ENCODE peak calls at places on chromosomes 13 and 19, in eight cellular contexts. One of them, this sample, is unnamed.

GRCh38 chr13:50167224-50167947 is 152.1 kb downstream of the KCNRG start:
- DNase-seq in A549: no peak
- DNase-seq in tibial nerve: no peak
- DNase-seq in esophagus muscularis mucosa: no peak
- DNase-seq in transverse colon: no peak
- DNase-seq in K562: no peak
- DNase-seq in H1: no peak
- DNase-seq in suprapubic skin: no peak
- DNase-seq in this sample: no peak

GRCh38 chr19:55092423-55093318 is 17.0 kb downstream of the EPS8L1 start:
- DNase-seq in A549: no peak
- DNase-seq in tibial nerve: no peak
- DNase-seq in esophagus muscularis mucosa: no peak
- DNase-seq in transverse colon: no peak
- DNase-seq in K562: no peak
- DNase-seq in H1: peak; percentile 81
- DNase-seq in suprapubic skin: no peak
- DNase-seq in this sample: no peak

GRCh38 chr13:31000889-31001288 is 68.4 kb downstream of the TEX26 start:
- DNase-seq in A549: no peak
- DNase-seq in tibial nerve: no peak
- DNase-seq in esophagus muscularis mucosa: no peak
- DNase-seq in transverse colon: no peak
- DNase-seq in K562: no peak
- DNase-seq in H1: no peak
- DNase-seq in suprapubic skin: no peak
- DNase-seq in this sample: no peak

GRCh38 chr19:18225702-18226468 is at the start of gene PDE4C:
- DNase-seq in A549: no peak
- DNase-seq in tibial nerve: no peak
- DNase-seq in esophagus muscularis mucosa: no peak
- DNase-seq in transverse colon: no peak
- DNase-seq in K562: no peak
- DNase-seq in H1: peak; percentile 76
- DNase-seq in suprapubic skin: no peak
- DNase-seq in this sample: peak; percentile 83

GRCh38 chr13:29749401-29750177 is 100.8 kb downstream of the UBL3 start:
- DNase-seq in A549: no peak
- DNase-seq in tibial nerve: no peak
- DNase-seq in esophagus muscularis mucosa: no peak
- DNase-seq in transverse colon: no peak
- DNase-seq in K562: no peak
- DNase-seq in H1: no peak
- DNase-seq in suprapubic skin: no peak
- DNase-seq in this sample: no peak

GRCh38 chr19:15431396-15432017 is 12.7 kb upstream of the AKAP8L start:
- DNase-seq in A549: no peak
- DNase-seq in tibial nerve: no peak
- DNase-seq in esophagus muscularis mucosa: no peak
- DNase-seq in transverse colon: no peak
- DNase-seq in K562: peak; percentile 16
- DNase-seq in H1: no peak
- DNase-seq in suprapubic skin: no peak
- DNase-seq in this sample: no peak

GRCh38 chr19:48921721-48922500 is 11.6 kb upstream of the DHDH start:
- DNase-seq in A549: no peak
- DNase-seq in tibial nerve: no peak
- DNase-seq in esophagus muscularis mucosa: no peak
- DNase-seq in transverse colon: no peak
- DNase-seq in K562: no peak
- DNase-seq in H1: no peak
- DNase-seq in suprapubic skin: no peak
- DNase-seq in this sample: no peak

GRCh38 chr19:48490980-48491792 is 20.4 kb downstream of the LMTK3 start:
- DNase-seq in A549: peak; percentile 86
- DNase-seq in tibial nerve: no peak
- DNase-seq in esophagus muscularis mucosa: no peak
- DNase-seq in transverse colon: peak; percentile 66
- DNase-seq in K562: peak; percentile 83
- DNase-seq in H1: peak; percentile 87
- DNase-seq in suprapubic skin: no peak
- DNase-seq in this sample: peak; percentile 48

GRCh38 chr19:39070888-39071287 is 13.3 kb upstream of the ACP7 start:
- DNase-seq in A549: no peak
- DNase-seq in tibial nerve: no peak
- DNase-seq in esophagus muscularis mucosa: no peak
- DNase-seq in transverse colon: no peak
- DNase-seq in K562: no peak
- DNase-seq in H1: no peak
- DNase-seq in suprapubic skin: no peak
- DNase-seq in this sample: no peak

GRCh38 chr19:51727349-51727880 is 3.6 kb upstream of the HAS1 start:
- DNase-seq in A549: no peak
- DNase-seq in tibial nerve: no peak
- DNase-seq in esophagus muscularis mucosa: no peak
- DNase-seq in transverse colon: no peak
- DNase-seq in K562: no peak
- DNase-seq in H1: no peak
- DNase-seq in suprapubic skin: no peak
- DNase-seq in this sample: no peak

GRCh38 chr19:2330632-2331284 is 2.3 kb downstream of the SPPL2B start:
- DNase-seq in A549: no peak
- DNase-seq in tibial nerve: no peak
- DNase-seq in esophagus muscularis mucosa: no peak
- DNase-seq in transverse colon: peak; percentile 93
- DNase-seq in K562: no peak
- DNase-seq in H1: peak; percentile 54
- DNase-seq in suprapubic skin: no peak
- DNase-seq in this sample: peak; percentile 48

GRCh38 chr19:28021316-28022185 is 1191.4 kb downstream of the UQCRFS1 start:
- DNase-seq in A549: no peak
- DNase-seq in tibial nerve: no peak
- DNase-seq in esophagus muscularis mucosa: peak; percentile 55
- DNase-seq in transverse colon: no peak
- DNase-seq in K562: no peak
- DNase-seq in H1: no peak
- DNase-seq in suprapubic skin: no peak
- DNase-seq in this sample: no peak

GRCh38 chr19:36106991-36107390 is 4.0 kb upstream of the OVOL3 start:
- DNase-seq in A549: no peak
- DNase-seq in tibial nerve: no peak
- DNase-seq in esophagus muscularis mucosa: no peak
- DNase-seq in transverse colon: no peak
- DNase-seq in K562: no peak
- DNase-seq in H1: no peak
- DNase-seq in suprapubic skin: no peak
- DNase-seq in this sample: no peak

GRCh38 chr13:76809369-76809768 is 76.8 kb downstream of the KCTD12 start:
- DNase-seq in A549: no peak
- DNase-seq in tibial nerve: no peak
- DNase-seq in esophagus muscularis mucosa: no peak
- DNase-seq in transverse colon: no peak
- DNase-seq in K562: no peak
- DNase-seq in H1: no peak
- DNase-seq in suprapubic skin: no peak
- DNase-seq in this sample: no peak

GRCh38 chr19:2032296-2032941 is 16.9 kb upstream of the BTBD2 start:
- DNase-seq in A549: peak; percentile 59
- DNase-seq in tibial nerve: peak; percentile 96
- DNase-seq in esophagus muscularis mucosa: peak; percentile 98
- DNase-seq in transverse colon: peak; percentile 97
- DNase-seq in K562: no peak
- DNase-seq in H1: peak; percentile 55
- DNase-seq in suprapubic skin: peak; percentile 98
- DNase-seq in this sample: peak; percentile 99

GRCh38 chr13:93386191-93386590 is 159.6 kb downstream of the GPC6 start:
- DNase-seq in A549: no peak
- DNase-seq in tibial nerve: no peak
- DNase-seq in esophagus muscularis mucosa: no peak
- DNase-seq in transverse colon: no peak
- DNase-seq in K562: no peak
- DNase-seq in H1: no peak
- DNase-seq in suprapubic skin: no peak
- DNase-seq in this sample: no peak

GRCh38 chr13:48551329-48551728 is 18.4 kb upstream of the RCBTB2 start:
- DNase-seq in A549: no peak
- DNase-seq in tibial nerve: no peak
- DNase-seq in esophagus muscularis mucosa: no peak
- DNase-seq in transverse colon: no peak
- DNase-seq in K562: no peak
- DNase-seq in H1: no peak
- DNase-seq in suprapubic skin: no peak
- DNase-seq in this sample: no peak

GRCh38 chr19:7859766-7860165 is 14.4 kb downstream of the PRR36 start:
- DNase-seq in A549: no peak
- DNase-seq in tibial nerve: no peak
- DNase-seq in esophagus muscularis mucosa: no peak
- DNase-seq in transverse colon: no peak
- DNase-seq in K562: no peak
- DNase-seq in H1: no peak
- DNase-seq in suprapubic skin: no peak
- DNase-seq in this sample: no peak

GRCh38 chr19:6616011-6616410 is 25.1 kb upstream of the CD70 start:
- DNase-seq in A549: no peak
- DNase-seq in tibial nerve: no peak
- DNase-seq in esophagus muscularis mucosa: no peak
- DNase-seq in transverse colon: no peak
- DNase-seq in K562: no peak
- DNase-seq in H1: no peak
- DNase-seq in suprapubic skin: no peak
- DNase-seq in this sample: no peak

GRCh38 chr13:71210861-71211260 is 656.1 kb downstream of the DACH1 start:
- DNase-seq in A549: no peak
- DNase-seq in tibial nerve: no peak
- DNase-seq in esophagus muscularis mucosa: no peak
- DNase-seq in transverse colon: no peak
- DNase-seq in K562: no peak
- DNase-seq in H1: no peak
- DNase-seq in suprapubic skin: no peak
- DNase-seq in this sample: no peak

GRCh38 chr19:49513746-49514118 is 1.3 kb downstream of the FCGRT start:
- DNase-seq in A549: no peak
- DNase-seq in tibial nerve: no peak
- DNase-seq in esophagus muscularis mucosa: no peak
- DNase-seq in transverse colon: no peak
- DNase-seq in K562: no peak
- DNase-seq in H1: peak; percentile 52
- DNase-seq in suprapubic skin: no peak
- DNase-seq in this sample: no peak

GRCh38 chr19:11164879-11165406 is 9.4 kb upstream of the SPC24 start:
- DNase-seq in A549: no peak
- DNase-seq in tibial nerve: peak; percentile 75
- DNase-seq in esophagus muscularis mucosa: peak; percentile 97
- DNase-seq in transverse colon: peak; percentile 70
- DNase-seq in K562: no peak
- DNase-seq in H1: no peak
- DNase-seq in suprapubic skin: peak; percentile 91
- DNase-seq in this sample: no peak

GRCh38 chr13:59680429-59681024 is 483.2 kb downstream of the DIAPH3 start:
- DNase-seq in A549: no peak
- DNase-seq in tibial nerve: no peak
- DNase-seq in esophagus muscularis mucosa: no peak
- DNase-seq in transverse colon: no peak
- DNase-seq in K562: peak; percentile 4
- DNase-seq in H1: no peak
- DNase-seq in suprapubic skin: no peak
- DNase-seq in this sample: no peak

GRCh38 chr13:89066868-89067466 is 1395.8 kb downstream of the SLITRK5 start:
- DNase-seq in A549: peak; percentile 0
- DNase-seq in tibial nerve: no peak
- DNase-seq in esophagus muscularis mucosa: no peak
- DNase-seq in transverse colon: peak; percentile 12
- DNase-seq in K562: peak; percentile 4
- DNase-seq in H1: no peak
- DNase-seq in suprapubic skin: no peak
- DNase-seq in this sample: no peak

GRCh38 chr13:40328091-40328490 is 338.4 kb downstream of the FOXO1 start:
- DNase-seq in A549: no peak
- DNase-seq in tibial nerve: no peak
- DNase-seq in esophagus muscularis mucosa: no peak
- DNase-seq in transverse colon: no peak
- DNase-seq in K562: no peak
- DNase-seq in H1: no peak
- DNase-seq in suprapubic skin: no peak
- DNase-seq in this sample: no peak

GRCh38 chr13:99125335-99125915 is 75.2 kb upstream of the UBAC2 start:
- DNase-seq in A549: no peak
- DNase-seq in tibial nerve: no peak
- DNase-seq in esophagus muscularis mucosa: no peak
- DNase-seq in transverse colon: no peak
- DNase-seq in K562: no peak
- DNase-seq in H1: no peak
- DNase-seq in suprapubic skin: no peak
- DNase-seq in this sample: no peak

GRCh38 chr19:16921766-16922591 is 33.2 kb downstream of the F2RL3 start:
- DNase-seq in A549: no peak
- DNase-seq in tibial nerve: no peak
- DNase-seq in esophagus muscularis mucosa: no peak
- DNase-seq in transverse colon: no peak
- DNase-seq in K562: peak; percentile 55
- DNase-seq in H1: no peak
- DNase-seq in suprapubic skin: no peak
- DNase-seq in this sample: no peak
- TF ChIP-seq EP300 in A549: no peak
- TF ChIP-seq EP300 in tibial nerve: no peak
- TF ChIP-seq EP300 in esophagus muscularis mucosa: no peak
- TF ChIP-seq EP300 in transverse colon: no peak
- TF ChIP-seq EP300 in K562: no peak
- TF ChIP-seq EP300 in H1: no peak
- TF ChIP-seq EP300 in suprapubic skin: no peak
- TF ChIP-seq EP300 in this sample: no peak

GRCh38 chr19:3801412-3802096 is 15.4 kb upstream of the MATK start:
- DNase-seq in A549: no peak
- DNase-seq in tibial nerve: no peak
- DNase-seq in esophagus muscularis mucosa: no peak
- DNase-seq in transverse colon: peak; percentile 37
- DNase-seq in K562: peak; percentile 38
- DNase-seq in H1: peak; percentile 81
- DNase-seq in suprapubic skin: no peak
- DNase-seq in this sample: peak; percentile 44
- TF ChIP-seq CTCF in A549: no peak
- TF ChIP-seq CTCF in tibial nerve: no peak
- TF ChIP-seq CTCF in esophagus muscularis mucosa: no peak
- TF ChIP-seq CTCF in transverse colon: no peak
- TF ChIP-seq CTCF in K562: no peak
- TF ChIP-seq CTCF in H1: peak; percentile 42
- TF ChIP-seq CTCF in suprapubic skin: no peak
- TF ChIP-seq CTCF in this sample: peak; percentile 14

GRCh38 chr13:97258801-97259200 is 36.7 kb downstream of the MBNL2 start:
- DNase-seq in A549: no peak
- DNase-seq in tibial nerve: no peak
- DNase-seq in esophagus muscularis mucosa: no peak
- DNase-seq in transverse colon: no peak
- DNase-seq in K562: no peak
- DNase-seq in H1: peak; percentile 23
- DNase-seq in suprapubic skin: no peak
- DNase-seq in this sample: no peak
- H3K4me3 ChIP-seq in A549: no peak overlapping the region
- H3K4me3 ChIP-seq in tibial nerve: no peak overlapping the region
- H3K4me3 ChIP-seq in esophagus muscularis mucosa: no peak overlapping the region
- H3K4me3 ChIP-seq in transverse colon: no peak overlapping the region
- H3K4me3 ChIP-seq in K562: no peak overlapping the region
- H3K4me3 ChIP-seq in H1: no peak overlapping the region
- H3K4me3 ChIP-seq in suprapubic skin: no peak overlapping the region
- H3K4me3 ChIP-seq in this sample: no peak overlapping the region

GRCh38 chr19:4052114-4052992 is 14.3 kb downstream of the ZBTB7A start:
- DNase-seq in A549: no peak
- DNase-seq in tibial nerve: no peak
- DNase-seq in esophagus muscularis mucosa: no peak
- DNase-seq in transverse colon: peak; percentile 94
- DNase-seq in K562: no peak
- DNase-seq in H1: no peak
- DNase-seq in suprapubic skin: peak; percentile 86
- DNase-seq in this sample: peak; percentile 69
- TF ChIP-seq EP300 in A549: peak; percentile 28
- TF ChIP-seq EP300 in tibial nerve: no peak
- TF ChIP-seq EP300 in esophagus muscularis mucosa: no peak
- TF ChIP-seq EP300 in transverse colon: peak; percentile 35
- TF ChIP-seq EP300 in K562: no peak
- TF ChIP-seq EP300 in H1: no peak
- TF ChIP-seq EP300 in suprapubic skin: no peak
- TF ChIP-seq EP300 in this sample: no peak